ENCODE peak calls at places on chromosomes 2 and 18, in ten cellular contexts. Y is neural progenitor cell, R is tibial artery, G is lower leg skin, S is heart left ventricle, F is neural crest cell, Z is G401, B is cerebellar nuclear complex, D is MCF 10A, C is uterus. E is an unnamed sample.

GRCh38 chr2:155060906-155061305 is 362.4 kb downstream of the KCNJ3 start:
- DNase-seq in G (no peak), R (no peak), Y (no peak), S (no peak), C (no peak), F (no peak), Z (peak), B (peak), D (no peak), E (no peak)

GRCh38 chr2:98385050-98385699 is 38.9 kb downstream of the CNGA3 start:
- DNase-seq in B (peak), S (peak), C (peak), R (peak), F (peak), Z (peak), Y (peak), D (peak), G (peak), E (peak)

GRCh38 chr2:219112070-219112421 is 48.6 kb downstream of the NHEJ1 start:
- DNase-seq in B (no peak), C (no peak), Y (no peak), S (no peak), F (no peak), R (no peak), Z (no peak), G (no peak), D (no peak), E (no peak)

GRCh38 chr2:168848220-168848619 is 42.0 kb downstream of the SPC25 start:
- DNase-seq in S (no peak), F (no peak), Y (peak), R (no peak), Z (no peak), D (peak), C (no peak), B (no peak), G (no peak), E (no peak)

GRCh38 chr2:63983986-63984605 is 35.1 kb downstream of the VPS54 start:
- DNase-seq in R (no peak), F (no peak), C (no peak), Z (no peak), Y (no peak), G (no peak), D (no peak), S (no peak), B (no peak), E (no peak)

GRCh38 chr2:210157546-210157945 is 13.7 kb downstream of the KANSL1L start:
- DNase-seq in B (no peak), G (no peak), F (no peak), S (no peak), R (no peak), Y (no peak), C (no peak), D (no peak), Z (no peak), E (no peak)

GRCh38 chr2:218898109-218898878 is 17.6 kb downstream of the WNT10A start:
- DNase-seq in R (peak), G (no peak), D (peak), S (peak), C (peak), Z (peak), B (no peak), F (peak), Y (peak), E (no peak)

GRCh38 chr2:23606968-23607367 is 222.0 kb downstream of the KLHL29 start:
- DNase-seq in B (no peak), R (no peak), S (no peak), Y (no peak), G (no peak), C (no peak), Z (no peak), F (no peak), D (peak), E (no peak)

GRCh38 chr18:2746274-2746673 is 90.7 kb downstream of the SMCHD1 start:
- DNase-seq in Z (no peak), D (no peak), F (no peak), S (no peak), C (no peak), Y (no peak), G (no peak), B (no peak), R (no peak), E (no peak)

GRCh38 chr2:3823748-3824147 is 120.4 kb downstream of the DCDC2C start:
- DNase-seq in R (no peak), Z (no peak), Y (no peak), G (no peak), C (no peak), D (peak), S (no peak), F (no peak), B (no peak), E (peak)

GRCh38 chr2:154527962-154528361 is 170.5 kb upstream of the KCNJ3 start:
- DNase-seq in Z (no peak), F (no peak), D (no peak), S (no peak), C (no peak), Y (no peak), G (no peak), B (no peak), R (no peak), E (no peak)

GRCh38 chr2:30334738-30335426 is 103.5 kb downstream of the LBH start:
- DNase-seq in B (no peak), C (no peak), G (no peak), F (no peak), S (no peak), Y (peak), D (no peak), R (no peak), Z (no peak), E (no peak)

GRCh38 chr2:111679202-111679601 is 204.8 kb downstream of the ANAPC1 start:
- DNase-seq in Z (no peak), C (no peak), Y (no peak), D (peak), F (no peak), S (no peak), R (no peak), B (no peak), G (no peak), E (no peak)

GRCh38 chr18:9405130-9405529 is 70.2 kb upstream of the RALBP1 start:
- DNase-seq in F (no peak), C (no peak), D (no peak), G (no peak), S (no peak), B (no peak), Y (no peak), R (no peak), Z (no peak), E (no peak)

GRCh38 chr18:2538844-2539243 is 32.5 kb downstream of the METTL4 start:
- DNase-seq in F (no peak), R (no peak), S (no peak), G (no peak), Y (no peak), D (no peak), C (no peak), B (no peak), Z (no peak), E (no peak)

GRCh38 chr2:110773470-110773921 is 41.1 kb downstream of the ACOXL start:
- DNase-seq in Y (no peak), C (no peak), F (no peak), R (peak), Z (peak), S (peak), B (peak), G (no peak), D (no peak), E (no peak)

GRCh38 chr2:32864337-32864736 is 82.4 kb upstream of the LTBP1 start:
- DNase-seq in Y (no peak), B (no peak), D (peak), R (no peak), F (no peak), Z (no peak), S (no peak), C (no peak), G (no peak), E (no peak)

GRCh38 chr2:96164459-96165184 is 19.4 kb upstream of the DUSP2 start:
- DNase-seq in S (no peak), R (no peak), Y (peak), D (no peak), Z (no peak), C (no peak), G (no peak), F (no peak), B (no peak), E (no peak)

GRCh38 chr2:98357856-98358255 is 11.6 kb downstream of the CNGA3 start:
- DNase-seq in B (no peak), F (no peak), R (no peak), Y (no peak), C (no peak), Z (no peak), S (no peak), D (no peak), G (no peak), E (no peak)

GRCh38 chr2:73223821-73224220 is 9.2 kb downstream of the PRADC1 start:
- DNase-seq in D (no peak), G (no peak), S (no peak), B (no peak), R (no peak), C (no peak), F (no peak), Y (no peak), Z (no peak), E (no peak)

GRCh38 chr2:60551241-60552095 is 2.0 kb downstream of the BCL11A start:
- DNase-seq in G (no peak), D (peak), B (no peak), F (no peak), R (no peak), S (no peak), Y (peak), Z (no peak), C (no peak), E (no peak)

GRCh38 chr2:149741646-149742045 is 154.1 kb upstream of the MMADHC start:
- DNase-seq in B (no peak), G (no peak), R (no peak), D (peak), S (no peak), Y (no peak), Z (no peak), F (no peak), C (no peak), E (peak)

GRCh38 chr2:61460168-61460567 is 10.7 kb downstream of the USP34 start:
- DNase-seq in Y (no peak), D (peak), R (no peak), C (no peak), Z (no peak), S (no peak), F (no peak), B (no peak), G (no peak), E (peak)

GRCh38 chr2:106304612-106305184 is 110.6 kb upstream of the UXS1 start:
- DNase-seq in G (no peak), D (no peak), Y (no peak), C (no peak), B (no peak), Z (no peak), F (no peak), R (no peak), S (no peak), E (no peak)

GRCh38 chr2:239330836-239331235 is 70.0 kb downstream of the HDAC4 start:
- DNase-seq in R (no peak), Z (no peak), C (peak), B (no peak), D (no peak), S (no peak), G (no peak), Y (no peak), F (no peak), E (no peak)

GRCh38 chr2:239072786-239073185 is 224.9 kb downstream of the TWIST2 start:
- DNase-seq in B (no peak), Y (no peak), G (no peak), R (no peak), C (no peak), D (no peak), S (no peak), Z (no peak), F (no peak), E (no peak)

GRCh38 chr2:96090181-96090500 is 26.2 kb downstream of the ADRA2B start:
- DNase-seq in D (no peak), G (peak), Z (no peak), S (no peak), Y (no peak), R (no peak), F (no peak), C (no peak), B (no peak), E (no peak)

GRCh38 chr2:34306745-34307144 is 707.6 kb upstream of the FAM98A start:
- DNase-seq in Z (no peak), B (no peak), S (no peak), C (no peak), F (no peak), R (no peak), Y (no peak), G (no peak), D (no peak), E (no peak)

GRCh38 chr2:119803101-119803500 is 43.4 kb downstream of the PTPN4 start:
- DNase-seq in D (no peak), Z (no peak), R (no peak), B (no peak), Y (no peak), G (no peak), C (no peak), F (no peak), S (no peak), E (no peak)

GRCh38 chr2:146642066-146642465 is 1202.8 kb upstream of the ACVR2A start:
- DNase-seq in C (no peak), S (no peak), Z (no peak), R (no peak), F (no peak), D (no peak), B (no peak), Y (no peak), G (no peak), E (no peak)

GRCh38 chr2:36597003-36597531 is 901 bp downstream of the FEZ2 start:
- DNase-seq in S (no peak), F (no peak), Y (peak), C (no peak), R (no peak), G (no peak), Z (no peak), D (no peak), B (no peak), E (no peak)

GRCh38 chr2:181575650-181576025 is 81.3 kb downstream of the CERKL start:
- DNase-seq in C (no peak), G (no peak), Z (peak), D (no peak), S (no peak), B (no peak), Y (no peak), R (no peak), F (no peak), E (no peak)

E was measured in epithelial cell of prostate.